ENCODE peak calls at places on chromosome 9, in five cellular contexts. One of them, this sample, is unnamed.

GRCh38 chr9:114371986-114372917 is 15.5 kb downstream of the AKNA start:
- DNase-seq in A549: no peak
- DNase-seq in HepG2: no peak
- DNase-seq in HCT116: no peak
- DNase-seq in K562: no peak
- DNase-seq in this sample: peak

GRCh38 chr9:129140397-129141065 is 29.3 kb downstream of the PTPA start:
- DNase-seq in A549: no peak
- DNase-seq in HepG2: peak
- DNase-seq in HCT116: no peak
- DNase-seq in K562: peak
- DNase-seq in this sample: peak

GRCh38 chr9:121360975-121361374 is 9.1 kb downstream of the STOM start:
- DNase-seq in A549: no peak
- DNase-seq in HepG2: no peak
- DNase-seq in HCT116: no peak
- DNase-seq in K562: no peak
- DNase-seq in this sample: no peak

GRCh38 chr9:79660615-79661014 is 88.8 kb downstream of the TLE4 start:
- DNase-seq in A549: no peak
- DNase-seq in HepG2: no peak
- DNase-seq in HCT116: no peak
- DNase-seq in K562: no peak
- DNase-seq in this sample: no peak

GRCh38 chr9:112162644-112163413 is 12.3 kb downstream of the SUSD1 start:
- DNase-seq in A549: no peak
- DNase-seq in HepG2: no peak
- DNase-seq in HCT116: no peak
- DNase-seq in K562: no peak
- DNase-seq in this sample: peak

GRCh38 chr9:131142160-131142559 is 16.8 kb downstream of the NUP214 start:
- DNase-seq in A549: no peak
- DNase-seq in HepG2: no peak
- DNase-seq in HCT116: no peak
- DNase-seq in K562: no peak
- DNase-seq in this sample: no peak

GRCh38 chr9:30579810-30580209 is 1804.6 kb upstream of the ACO1 start:
- DNase-seq in A549: no peak
- DNase-seq in HepG2: no peak
- DNase-seq in HCT116: no peak
- DNase-seq in K562: no peak
- DNase-seq in this sample: no peak

GRCh38 chr9:128026255-128027165 is 40.6 kb downstream of the NAIF1 start:
- DNase-seq in A549: no peak
- DNase-seq in HepG2: no peak
- DNase-seq in HCT116: no peak
- DNase-seq in K562: no peak
- DNase-seq in this sample: peak

GRCh38 chr9:114724741-114725140 is 42.7 kb upstream of the TEX48 start:
- DNase-seq in A549: no peak
- DNase-seq in HepG2: no peak
- DNase-seq in HCT116: no peak
- DNase-seq in K562: no peak
- DNase-seq in this sample: no peak

GRCh38 chr9:81557957-81558791 is 131.2 kb downstream of the TLE1 start:
- DNase-seq in A549: no peak
- DNase-seq in HepG2: no peak
- DNase-seq in HCT116: no peak
- DNase-seq in K562: no peak
- DNase-seq in this sample: no peak

GRCh38 chr9:17839744-17840143 is 260.9 kb downstream of the SH3GL2 start:
- DNase-seq in A549: no peak
- DNase-seq in HepG2: no peak
- DNase-seq in HCT116: no peak
- DNase-seq in K562: no peak
- DNase-seq in this sample: no peak

GRCh38 chr9:86344818-86345217 is 9.4 kb downstream of the TUT7 start:
- DNase-seq in A549: no peak
- DNase-seq in HepG2: no peak
- DNase-seq in HCT116: no peak
- DNase-seq in K562: no peak
- DNase-seq in this sample: no peak

GRCh38 chr9:33102551-33103210 is 26.2 kb upstream of the SMU1 start:
- DNase-seq in A549: no peak
- DNase-seq in HepG2: no peak
- DNase-seq in HCT116: no peak
- DNase-seq in K562: no peak
- DNase-seq in this sample: no peak

GRCh38 chr9:36739538-36740116 is 166.9 kb downstream of the MELK start:
- DNase-seq in A549: no peak
- DNase-seq in HepG2: no peak
- DNase-seq in HCT116: no peak
- DNase-seq in K562: no peak
- DNase-seq in this sample: no peak
- TF ChIP-seq MAX in A549: no peak
- TF ChIP-seq MAX in HepG2: no peak
- TF ChIP-seq MAX in HCT116: no peak
- TF ChIP-seq MAX in K562: no peak
- TF ChIP-seq MAX in this sample: no peak

DNA sequence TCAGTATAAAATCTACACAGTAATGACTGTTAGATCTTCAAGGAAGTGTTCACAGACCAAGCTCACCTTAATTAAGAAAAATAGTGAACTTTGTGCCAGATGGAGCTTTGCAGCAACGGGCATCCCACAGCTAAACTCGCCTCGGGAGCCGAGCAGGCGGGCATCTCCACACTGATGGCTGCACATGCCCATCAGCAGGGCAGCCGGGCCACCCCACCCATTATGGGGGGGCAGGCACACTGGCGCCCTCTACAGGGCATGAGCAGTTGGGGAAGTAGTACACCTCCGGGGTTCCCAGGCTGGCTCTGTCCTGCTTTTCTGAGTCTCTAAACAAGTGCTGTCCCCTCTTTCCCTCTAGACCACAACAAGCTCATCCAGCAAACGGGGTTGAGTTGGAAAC is 21.6 kb downstream of the ANKS6 start:
- DNase-seq in A549: peak
- DNase-seq in HepG2: no peak
- DNase-seq in HCT116: no peak
- DNase-seq in K562: peak
- DNase-seq in this sample: peak
- TF ChIP-seq CTCF in A549: peak
- TF ChIP-seq CTCF in HepG2: peak
- TF ChIP-seq CTCF in HCT116: peak
- TF ChIP-seq CTCF in K562: peak
- TF ChIP-seq CTCF in this sample: peak

GRCh38 chr9:126979461-126979860 is 64.9 kb downstream of the RALGPS1 start:
- DNase-seq in A549: no peak
- DNase-seq in HepG2: no peak
- DNase-seq in HCT116: no peak
- DNase-seq in K562: no peak
- DNase-seq in this sample: no peak

GRCh38 chr9:126971261-126971660 is 56.7 kb downstream of the RALGPS1 start:
- DNase-seq in A549: no peak
- DNase-seq in HepG2: no peak
- DNase-seq in HCT116: no peak
- DNase-seq in K562: no peak
- DNase-seq in this sample: no peak

GRCh38 chr9:126974604-126975003 is 60.0 kb downstream of the RALGPS1 start:
- DNase-seq in A549: no peak
- DNase-seq in HepG2: no peak
- DNase-seq in HCT116: no peak
- DNase-seq in K562: no peak
- DNase-seq in this sample: no peak

GRCh38 chr9:126973651-126974529 is 59.3 kb downstream of the RALGPS1 start:
- DNase-seq in A549: no peak
- DNase-seq in HepG2: no peak
- DNase-seq in HCT116: no peak
- DNase-seq in K562: no peak
- DNase-seq in this sample: no peak

DNA sequence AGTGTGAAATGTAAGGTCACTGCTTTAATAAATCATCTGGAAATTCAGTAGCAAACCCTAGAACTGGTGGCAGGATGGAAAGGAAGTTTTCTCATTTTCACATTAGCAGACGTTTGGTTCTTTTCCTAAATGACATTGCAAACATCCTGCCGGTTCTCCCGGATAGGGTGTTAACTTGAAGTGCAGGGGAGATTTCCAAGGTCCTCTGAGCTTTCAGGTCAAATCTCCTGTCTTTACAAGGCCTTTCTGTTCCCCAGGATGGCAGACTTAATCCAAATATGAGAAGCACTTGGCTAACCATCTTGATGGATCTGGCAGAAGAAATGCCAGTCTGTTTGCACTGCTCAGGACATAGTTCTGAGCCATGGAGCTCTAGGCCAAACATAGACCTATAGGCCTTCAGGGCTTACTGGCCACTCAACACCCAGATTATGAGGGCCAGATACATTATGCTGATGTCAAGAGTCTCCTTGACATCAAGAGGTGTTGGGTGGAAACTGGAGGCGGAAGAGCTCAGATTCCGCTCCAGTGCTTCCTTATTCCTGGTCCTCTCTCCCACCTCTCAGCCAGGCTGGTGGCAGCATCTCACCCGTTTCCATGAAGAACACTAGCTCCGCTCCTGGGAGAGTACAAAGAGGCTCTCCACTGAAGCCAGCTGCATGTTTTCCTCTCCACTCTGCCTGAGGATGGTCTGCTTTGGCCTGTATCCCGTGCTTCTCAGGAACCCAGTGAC is 60.9 kb downstream of the RALGPS1 start:
- DNase-seq in A549: no peak
- DNase-seq in HepG2: no peak
- DNase-seq in HCT116: no peak
- DNase-seq in K562: no peak
- DNase-seq in this sample: no peak
- TF ChIP-seq POLR2A in A549: no peak
- TF ChIP-seq POLR2A in HepG2: no peak
- TF ChIP-seq POLR2A in HCT116: no peak
- TF ChIP-seq POLR2A in K562: no peak
- TF ChIP-seq POLR2A in this sample: no peak

GRCh38 chr9:69229367-69229766 is 55.3 kb downstream of the TJP2 start:
- DNase-seq in A549: no peak
- DNase-seq in HepG2: no peak
- DNase-seq in HCT116: no peak
- DNase-seq in K562: no peak
- DNase-seq in this sample: no peak

GRCh38 chr9:69222953-69223352 is 48.9 kb downstream of the TJP2 start:
- DNase-seq in A549: no peak
- DNase-seq in HepG2: no peak
- DNase-seq in HCT116: no peak
- DNase-seq in K562: no peak
- DNase-seq in this sample: no peak

GRCh38 chr9:69221036-69221435 is 47.0 kb downstream of the TJP2 start:
- DNase-seq in A549: no peak
- DNase-seq in HepG2: no peak
- DNase-seq in HCT116: no peak
- DNase-seq in K562: no peak
- DNase-seq in this sample: no peak

GRCh38 chr9:69218166-69218565 is 44.1 kb downstream of the TJP2 start:
- DNase-seq in A549: no peak
- DNase-seq in HepG2: no peak
- DNase-seq in HCT116: no peak
- DNase-seq in K562: no peak
- DNase-seq in this sample: no peak

GRCh38 chr9:69223605-69224004 is 49.5 kb downstream of the TJP2 start:
- DNase-seq in A549: peak
- DNase-seq in HepG2: peak
- DNase-seq in HCT116: peak
- DNase-seq in K562: peak
- DNase-seq in this sample: peak
- TF ChIP-seq MAX in A549: no peak
- TF ChIP-seq MAX in HepG2: no peak
- TF ChIP-seq MAX in HCT116: no peak
- TF ChIP-seq MAX in K562: no peak
- TF ChIP-seq MAX in this sample: no peak

GRCh38 chr9:134399435-134400056 is 73.3 kb downstream of the RXRA start:
- DNase-seq in A549: no peak
- DNase-seq in HepG2: no peak
- DNase-seq in HCT116: peak
- DNase-seq in K562: peak
- DNase-seq in this sample: peak
- TF ChIP-seq CTCF in A549: peak
- TF ChIP-seq CTCF in HepG2: peak
- TF ChIP-seq CTCF in HCT116: peak
- TF ChIP-seq CTCF in K562: peak
- TF ChIP-seq CTCF in this sample: peak